ENCODE peak calls at places on chromosome 10, in ten cellular contexts. One of them, this sample, is unnamed.
A peak's percentile ranks its signal among the peaks of the same experiment; 100 is the strongest.

GRCh38 chr10:62047960-62048383 is 146.5 kb downstream of the ARID5B start:
- DNase-seq in sigmoid colon: peak; percentile 73
- DNase-seq in CD4-positive, CD25-positive, alpha-beta regulatory T cell: no peak
- DNase-seq in A673: no peak
- DNase-seq in psoas muscle: peak; percentile 51
- DNase-seq in hepatocyte: peak; percentile 30
- DNase-seq in CD4-positive, alpha-beta T cell: no peak
- DNase-seq in Peyer's patch: peak; percentile 59
- DNase-seq in brain microvascular endothelial cell: no peak
- DNase-seq in colonic mucosa: peak; percentile 50
- DNase-seq in this sample: no peak

GRCh38 chr10:112553315-112553714 is 106.3 kb downstream of the VTI1A start:
- DNase-seq in Peyer's patch: no peak
- DNase-seq in brain microvascular endothelial cell: no peak
- DNase-seq in psoas muscle: no peak
- DNase-seq in hepatocyte: no peak
- DNase-seq in CD4-positive, CD25-positive, alpha-beta regulatory T cell: no peak
- DNase-seq in CD4-positive, alpha-beta T cell: no peak
- DNase-seq in A673: no peak
- DNase-seq in sigmoid colon: no peak
- DNase-seq in colonic mucosa: no peak
- DNase-seq in this sample: no peak

GRCh38 chr10:33612116-33612515 is 277.6 kb upstream of the NRP1 start:
- DNase-seq in hepatocyte: no peak
- DNase-seq in colonic mucosa: no peak
- DNase-seq in sigmoid colon: no peak
- DNase-seq in psoas muscle: no peak
- DNase-seq in A673: no peak
- DNase-seq in Peyer's patch: no peak
- DNase-seq in CD4-positive, alpha-beta T cell: no peak
- DNase-seq in CD4-positive, CD25-positive, alpha-beta regulatory T cell: no peak
- DNase-seq in brain microvascular endothelial cell: peak; percentile 20
- DNase-seq in this sample: peak; percentile 72

GRCh38 chr10:102681696-102682095 is 32.5 kb downstream of the ARL3 start:
- DNase-seq in colonic mucosa: no peak
- DNase-seq in CD4-positive, CD25-positive, alpha-beta regulatory T cell: no peak
- DNase-seq in sigmoid colon: peak; percentile 9
- DNase-seq in hepatocyte: no peak
- DNase-seq in CD4-positive, alpha-beta T cell: no peak
- DNase-seq in Peyer's patch: no peak
- DNase-seq in A673: no peak
- DNase-seq in brain microvascular endothelial cell: no peak
- DNase-seq in psoas muscle: no peak
- DNase-seq in this sample: no peak

GRCh38 chr10:114375082-114375481 is 29.2 kb downstream of the AFAP1L2 start:
- DNase-seq in CD4-positive, alpha-beta T cell: no peak
- DNase-seq in hepatocyte: no peak
- DNase-seq in Peyer's patch: no peak
- DNase-seq in colonic mucosa: no peak
- DNase-seq in A673: no peak
- DNase-seq in brain microvascular endothelial cell: peak; percentile 84
- DNase-seq in psoas muscle: no peak
- DNase-seq in CD4-positive, CD25-positive, alpha-beta regulatory T cell: no peak
- DNase-seq in sigmoid colon: no peak
- DNase-seq in this sample: no peak

GRCh38 chr10:101133489-101134298 is 2.6 kb downstream of the TLX1 start:
- DNase-seq in CD4-positive, CD25-positive, alpha-beta regulatory T cell: no peak
- DNase-seq in psoas muscle: no peak
- DNase-seq in colonic mucosa: no peak
- DNase-seq in hepatocyte: no peak
- DNase-seq in sigmoid colon: no peak
- DNase-seq in Peyer's patch: no peak
- DNase-seq in brain microvascular endothelial cell: no peak
- DNase-seq in CD4-positive, alpha-beta T cell: no peak
- DNase-seq in A673: no peak
- DNase-seq in this sample: no peak

GRCh38 chr10:84201244-84201606 is 6.9 kb downstream of the CDHR1 start:
- DNase-seq in psoas muscle: no peak
- DNase-seq in A673: no peak
- DNase-seq in brain microvascular endothelial cell: no peak
- DNase-seq in colonic mucosa: no peak
- DNase-seq in sigmoid colon: peak; percentile 18
- DNase-seq in hepatocyte: no peak
- DNase-seq in CD4-positive, alpha-beta T cell: no peak
- DNase-seq in Peyer's patch: no peak
- DNase-seq in CD4-positive, CD25-positive, alpha-beta regulatory T cell: no peak
- DNase-seq in this sample: no peak

GRCh38 chr10:100442548-100442947 is 20.3 kb upstream of the WNT8B start:
- DNase-seq in brain microvascular endothelial cell: no peak
- DNase-seq in sigmoid colon: no peak
- DNase-seq in Peyer's patch: no peak
- DNase-seq in psoas muscle: no peak
- DNase-seq in A673: no peak
- DNase-seq in colonic mucosa: no peak
- DNase-seq in hepatocyte: no peak
- DNase-seq in CD4-positive, CD25-positive, alpha-beta regulatory T cell: no peak
- DNase-seq in CD4-positive, alpha-beta T cell: no peak
- DNase-seq in this sample: no peak

GRCh38 chr10:131910663-131911314 is 10.0 kb downstream of the PPP2R2D start:
- DNase-seq in sigmoid colon: peak; percentile 44
- DNase-seq in brain microvascular endothelial cell: no peak
- DNase-seq in psoas muscle: no peak
- DNase-seq in colonic mucosa: no peak
- DNase-seq in CD4-positive, alpha-beta T cell: no peak
- DNase-seq in CD4-positive, CD25-positive, alpha-beta regulatory T cell: no peak
- DNase-seq in hepatocyte: no peak
- DNase-seq in Peyer's patch: no peak
- DNase-seq in A673: no peak
- DNase-seq in this sample: no peak

GRCh38 chr10:75904499-75905283 is 473.3 kb downstream of the LRMDA start:
- DNase-seq in hepatocyte: peak; percentile 15
- DNase-seq in A673: no peak
- DNase-seq in Peyer's patch: no peak
- DNase-seq in CD4-positive, CD25-positive, alpha-beta regulatory T cell: no peak
- DNase-seq in psoas muscle: no peak
- DNase-seq in colonic mucosa: no peak
- DNase-seq in sigmoid colon: no peak
- DNase-seq in brain microvascular endothelial cell: no peak
- DNase-seq in CD4-positive, alpha-beta T cell: no peak
- DNase-seq in this sample: no peak

GRCh38 chr10:72254891-72255568 is 18.7 kb upstream of the DDIT4 start:
- DNase-seq in A673: peak; percentile 72
- DNase-seq in hepatocyte: peak; percentile 84
- DNase-seq in psoas muscle: peak; percentile 97
- DNase-seq in Peyer's patch: peak; percentile 74
- DNase-seq in brain microvascular endothelial cell: peak; percentile 73
- DNase-seq in sigmoid colon: peak; percentile 98
- DNase-seq in CD4-positive, alpha-beta T cell: no peak
- DNase-seq in CD4-positive, CD25-positive, alpha-beta regulatory T cell: no peak
- DNase-seq in colonic mucosa: peak; percentile 82
- DNase-seq in this sample: no peak

GRCh38 chr10:71622656-71623055 is 96.9 kb downstream of the C10orf105 start:
- DNase-seq in hepatocyte: no peak
- DNase-seq in sigmoid colon: no peak
- DNase-seq in CD4-positive, alpha-beta T cell: no peak
- DNase-seq in colonic mucosa: no peak
- DNase-seq in CD4-positive, CD25-positive, alpha-beta regulatory T cell: no peak
- DNase-seq in Peyer's patch: no peak
- DNase-seq in A673: no peak
- DNase-seq in psoas muscle: no peak
- DNase-seq in brain microvascular endothelial cell: no peak
- DNase-seq in this sample: no peak

GRCh38 chr10:90062786-90063185 is 361.4 kb downstream of the KIF20B start:
- DNase-seq in Peyer's patch: no peak
- DNase-seq in brain microvascular endothelial cell: no peak
- DNase-seq in CD4-positive, alpha-beta T cell: no peak
- DNase-seq in CD4-positive, CD25-positive, alpha-beta regulatory T cell: no peak
- DNase-seq in psoas muscle: no peak
- DNase-seq in colonic mucosa: no peak
- DNase-seq in sigmoid colon: no peak
- DNase-seq in hepatocyte: no peak
- DNase-seq in A673: no peak
- DNase-seq in this sample: no peak

GRCh38 chr10:129057856-129058663 is 409.0 kb upstream of the MGMT start:
- DNase-seq in Peyer's patch: peak; percentile 31
- DNase-seq in hepatocyte: no peak
- DNase-seq in A673: no peak
- DNase-seq in brain microvascular endothelial cell: no peak
- DNase-seq in sigmoid colon: no peak
- DNase-seq in CD4-positive, CD25-positive, alpha-beta regulatory T cell: peak; percentile 76
- DNase-seq in colonic mucosa: no peak
- DNase-seq in psoas muscle: no peak
- DNase-seq in CD4-positive, alpha-beta T cell: peak; percentile 17
- DNase-seq in this sample: no peak

GRCh38 chr10:34954142-34954541 is 136.0 kb downstream of the CUL2 start:
- DNase-seq in psoas muscle: no peak
- DNase-seq in hepatocyte: peak; percentile 51
- DNase-seq in colonic mucosa: peak; percentile 92
- DNase-seq in sigmoid colon: no peak
- DNase-seq in brain microvascular endothelial cell: no peak
- DNase-seq in A673: no peak
- DNase-seq in CD4-positive, alpha-beta T cell: no peak
- DNase-seq in CD4-positive, CD25-positive, alpha-beta regulatory T cell: no peak
- DNase-seq in Peyer's patch: no peak
- DNase-seq in this sample: peak; percentile 82

GRCh38 chr10:68561804-68562649 is 1.9 kb downstream of the TET1 start:
- DNase-seq in colonic mucosa: no peak
- DNase-seq in CD4-positive, CD25-positive, alpha-beta regulatory T cell: no peak
- DNase-seq in sigmoid colon: no peak
- DNase-seq in CD4-positive, alpha-beta T cell: no peak
- DNase-seq in hepatocyte: peak; percentile 54
- DNase-seq in psoas muscle: no peak
- DNase-seq in Peyer's patch: no peak
- DNase-seq in brain microvascular endothelial cell: no peak
- DNase-seq in A673: peak; percentile 49
- DNase-seq in this sample: no peak

GRCh38 chr10:77030915-77031425 is 606.6 kb downstream of the KCNMA1 start:
- DNase-seq in Peyer's patch: no peak
- DNase-seq in CD4-positive, CD25-positive, alpha-beta regulatory T cell: no peak
- DNase-seq in psoas muscle: no peak
- DNase-seq in CD4-positive, alpha-beta T cell: no peak
- DNase-seq in hepatocyte: no peak
- DNase-seq in colonic mucosa: no peak
- DNase-seq in brain microvascular endothelial cell: no peak
- DNase-seq in sigmoid colon: no peak
- DNase-seq in A673: no peak
- DNase-seq in this sample: no peak

GRCh38 chr10:86023931-86024554 is 342.6 kb downstream of the GRID1 start:
- DNase-seq in psoas muscle: no peak
- DNase-seq in A673: no peak
- DNase-seq in sigmoid colon: no peak
- DNase-seq in hepatocyte: no peak
- DNase-seq in Peyer's patch: no peak
- DNase-seq in CD4-positive, alpha-beta T cell: no peak
- DNase-seq in colonic mucosa: no peak
- DNase-seq in CD4-positive, CD25-positive, alpha-beta regulatory T cell: no peak
- DNase-seq in brain microvascular endothelial cell: no peak
- DNase-seq in this sample: no peak
- H3K27ac ChIP-seq in psoas muscle: peak overlapping the region; percentile 23
- H3K27ac ChIP-seq in A673: no peak overlapping the region
- H3K27ac ChIP-seq in sigmoid colon: no peak overlapping the region
- H3K27ac ChIP-seq in hepatocyte: no peak overlapping the region
- H3K27ac ChIP-seq in Peyer's patch: no peak overlapping the region
- H3K27ac ChIP-seq in CD4-positive, alpha-beta T cell: no peak overlapping the region
- H3K27ac ChIP-seq in colonic mucosa: no peak overlapping the region
- H3K27ac ChIP-seq in CD4-positive, CD25-positive, alpha-beta regulatory T cell: no peak overlapping the region
- H3K27ac ChIP-seq in brain microvascular endothelial cell: no peak overlapping the region
- H3K27ac ChIP-seq in this sample: no peak overlapping the region

GRCh38 chr10:47243356-47243755 is 56.6 kb upstream of the GDF10 start:
- DNase-seq in colonic mucosa: no peak
- DNase-seq in Peyer's patch: no peak
- DNase-seq in CD4-positive, CD25-positive, alpha-beta regulatory T cell: no peak
- DNase-seq in psoas muscle: no peak
- DNase-seq in hepatocyte: no peak
- DNase-seq in sigmoid colon: peak; percentile 41
- DNase-seq in CD4-positive, alpha-beta T cell: no peak
- DNase-seq in A673: no peak
- DNase-seq in brain microvascular endothelial cell: no peak
- DNase-seq in this sample: no peak
- H3K27ac ChIP-seq in colonic mucosa: no peak overlapping the region
- H3K27ac ChIP-seq in Peyer's patch: no peak overlapping the region
- H3K27ac ChIP-seq in CD4-positive, CD25-positive, alpha-beta regulatory T cell: no peak overlapping the region
- H3K27ac ChIP-seq in psoas muscle: no peak overlapping the region
- H3K27ac ChIP-seq in hepatocyte: no peak overlapping the region
- H3K27ac ChIP-seq in sigmoid colon: no peak overlapping the region
- H3K27ac ChIP-seq in CD4-positive, alpha-beta T cell: no peak overlapping the region
- H3K27ac ChIP-seq in A673: no peak overlapping the region
- H3K27ac ChIP-seq in brain microvascular endothelial cell: no peak overlapping the region
- H3K27ac ChIP-seq in this sample: no peak overlapping the region

DNA sequence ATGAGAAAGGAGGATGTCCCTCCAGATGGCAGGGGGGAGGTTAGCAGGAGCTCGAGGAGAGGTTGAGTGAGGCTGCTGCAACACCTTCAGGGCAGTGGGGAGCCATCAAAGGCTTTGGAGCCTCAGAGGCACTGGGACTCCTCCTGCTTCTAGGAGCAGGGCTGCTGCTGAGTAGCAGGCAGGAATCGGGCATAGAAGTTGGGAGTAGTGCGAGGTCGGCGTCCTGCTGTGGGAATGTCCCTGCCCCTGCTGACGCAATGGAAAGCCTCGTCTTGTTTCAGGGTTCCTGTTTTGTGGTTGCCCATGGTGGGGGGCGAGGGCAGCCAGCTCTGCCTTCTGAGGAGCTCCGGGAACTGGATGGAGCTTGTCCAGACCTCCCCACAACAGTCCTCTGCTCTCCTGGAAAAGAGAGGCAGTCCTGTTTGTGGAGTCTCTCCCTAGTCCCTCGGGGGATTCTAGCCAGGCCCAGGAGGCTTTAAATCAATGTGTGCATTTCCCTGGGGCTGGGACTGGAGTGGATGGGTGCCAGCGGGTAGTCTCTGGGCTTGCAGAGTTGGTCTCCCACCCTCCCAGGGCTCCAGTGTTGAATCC is 98.8 kb upstream of the PPIF start:
- DNase-seq in psoas muscle: peak; percentile 70
- DNase-seq in hepatocyte: no peak
- DNase-seq in CD4-positive, alpha-beta T cell: no peak
- DNase-seq in CD4-positive, CD25-positive, alpha-beta regulatory T cell: no peak
- DNase-seq in A673: no peak
- DNase-seq in colonic mucosa: peak; percentile 54
- DNase-seq in sigmoid colon: peak; percentile 93
- DNase-seq in Peyer's patch: peak; percentile 85
- DNase-seq in brain microvascular endothelial cell: peak; percentile 65
- DNase-seq in this sample: no peak
- H3K27ac ChIP-seq in psoas muscle: peak overlapping the region; percentile 73
- H3K27ac ChIP-seq in hepatocyte: no peak overlapping the region
- H3K27ac ChIP-seq in CD4-positive, alpha-beta T cell: no peak overlapping the region
- H3K27ac ChIP-seq in CD4-positive, CD25-positive, alpha-beta regulatory T cell: peak overlapping the region; percentile 47
- H3K27ac ChIP-seq in A673: no peak overlapping the region
- H3K27ac ChIP-seq in colonic mucosa: peak overlapping the region; percentile 67
- H3K27ac ChIP-seq in sigmoid colon: peak overlapping the region; percentile 95
- H3K27ac ChIP-seq in Peyer's patch: peak overlapping the region; percentile 91
- H3K27ac ChIP-seq in brain microvascular endothelial cell: peak overlapping the region; percentile 36
- H3K27ac ChIP-seq in this sample: no peak overlapping the region

DNA sequence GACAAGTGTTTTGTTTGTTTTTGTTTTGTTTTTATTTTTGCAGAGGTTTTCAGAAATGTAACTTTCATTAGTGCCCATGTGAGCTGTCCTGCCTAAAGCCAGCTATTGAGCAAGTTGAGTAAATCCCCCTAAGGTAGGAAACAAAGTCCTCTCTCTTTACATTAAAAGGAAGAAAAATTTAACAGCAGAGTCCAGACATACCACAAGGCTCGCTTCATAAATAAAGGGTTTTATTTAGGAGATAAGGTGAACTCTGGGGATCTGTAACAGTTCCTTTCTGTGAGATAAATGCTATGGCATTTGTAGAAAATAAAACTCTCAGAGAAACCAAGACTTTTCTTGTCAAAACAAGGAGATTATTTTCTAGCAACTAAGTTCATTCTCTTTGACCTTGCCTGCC is 32.3 kb upstream of the LYZL1 start:
- DNase-seq in CD4-positive, CD25-positive, alpha-beta regulatory T cell: no peak
- DNase-seq in colonic mucosa: no peak
- DNase-seq in hepatocyte: no peak
- DNase-seq in sigmoid colon: no peak
- DNase-seq in A673: no peak
- DNase-seq in brain microvascular endothelial cell: no peak
- DNase-seq in psoas muscle: no peak
- DNase-seq in Peyer's patch: no peak
- DNase-seq in CD4-positive, alpha-beta T cell: no peak
- DNase-seq in this sample: no peak
- H3K27ac ChIP-seq in CD4-positive, CD25-positive, alpha-beta regulatory T cell: no peak overlapping the region
- H3K27ac ChIP-seq in colonic mucosa: no peak overlapping the region
- H3K27ac ChIP-seq in hepatocyte: peak overlapping the region; percentile 66
- H3K27ac ChIP-seq in sigmoid colon: peak overlapping the region; percentile 74
- H3K27ac ChIP-seq in A673: no peak overlapping the region
- H3K27ac ChIP-seq in brain microvascular endothelial cell: peak overlapping the region; percentile 85
- H3K27ac ChIP-seq in psoas muscle: no peak overlapping the region
- H3K27ac ChIP-seq in Peyer's patch: no peak overlapping the region
- H3K27ac ChIP-seq in CD4-positive, alpha-beta T cell: no peak overlapping the region
- H3K27ac ChIP-seq in this sample: no peak overlapping the region

This sample was measured in epithelial cell of prostate.